ENCODE peak calls at places on chromosomes 11 and 22, in four cellular contexts. E is brain microvascular endothelial cell, D is tibial artery, K is GM12878. X is an unnamed sample. For H3K27me3, the result is how much of the 10 kb centered on the place peaks cover.

GRCh38 chr22:24685804-24686203 is 82.8 kb downstream of the GGT1 start:
- DNase-seq in K (no peak), E (no peak), D (no peak), X (no peak)

GRCh38 chr11:27471588-27472397 is 797 bp downstream of the LGR4 start:
- DNase-seq in K (no peak), D (peak), E (no peak), X (peak)

GRCh38 chr22:19038728-19039447 is 83.3 kb downstream of the DGCR2 start:
- DNase-seq in D (peak), E (no peak), K (no peak), X (no peak)

GRCh38 chr11:9745411-9746211 is 81.7 kb downstream of the SWAP70 start:
- DNase-seq in E (no peak), D (no peak), K (peak), X (peak)

GRCh38 chr22:47390026-47390970 is 627.8 kb downstream of the TBC1D22A start:
- DNase-seq in D (no peak), K (no peak), E (no peak), X (no peak)

GRCh38 chr11:17985517-17985916 is 27.3 kb downstream of the SERGEF start:
- DNase-seq in D (no peak), E (no peak), K (no peak), X (no peak)

GRCh38 chr22:19714320-19715252 is at the start of gene SEPTIN5:
- DNase-seq in E (no peak), D (no peak), K (no peak), X (no peak)

GRCh38 chr11:118927554-118928107 is 1.9 kb upstream of the BCL9L start:
- DNase-seq in K (no peak), E (no peak), D (no peak), X (no peak)

GRCh38 chr22:24512043-24512442 is 16.9 kb downstream of the UPB1 start:
- DNase-seq in E (no peak), D (no peak), K (no peak), X (no peak)

GRCh38 chr11:43738600-43739409 is 58.3 kb downstream of the HSD17B12 start:
- DNase-seq in D (no peak), E (peak), K (no peak), X (no peak)

GRCh38 chr11:8810331-8811301 is 100.4 kb upstream of the AKIP1 start:
- DNase-seq in D (peak), E (peak), K (no peak), X (peak)

GRCh38 chr11:130908770-130909625 is 7.3 kb downstream of the SNX19 start:
- DNase-seq in K (no peak), E (peak), D (no peak), X (no peak)

GRCh38 chr11:74694536-74694935 is 36.7 kb downstream of the CHRDL2 start:
- DNase-seq in K (no peak), E (no peak), D (no peak), X (no peak)

GRCh38 chr11:10911907-10912306 is 54.1 kb upstream of the ZBED5 start:
- DNase-seq in K (no peak), D (no peak), E (no peak), X (no peak)

GRCh38 chr11:27153136-27153535 is 112.5 kb downstream of the BBOX1 start:
- DNase-seq in E (no peak), D (no peak), K (no peak), X (no peak)

GRCh38 chr22:47620391-47620790 is 857.9 kb downstream of the TBC1D22A start:
- DNase-seq in D (no peak), E (no peak), K (no peak), X (no peak)

GRCh38 chr11:12330491-12331231 is 46.7 kb upstream of the PARVA start:
- DNase-seq in E (peak), D (no peak), K (no peak), X (no peak)

GRCh38 chr11:45100338-45100737 is 46.1 kb upstream of the PRDM11 start:
- DNase-seq in D (no peak), K (no peak), E (no peak), X (no peak)

GRCh38 chr22:19679476-19680099 is 34.7 kb upstream of the SEPTIN5 start:
- DNase-seq in E (no peak), K (no peak), D (no peak), X (peak)

GRCh38 chr22:44764974-44765373 is 12.6 kb downstream of the ARHGAP8 start:
- DNase-seq in E (no peak), D (no peak), K (no peak), X (no peak)

GRCh38 chr11:70675697-70676374 is 277.5 kb downstream of the CTTN start:
- DNase-seq in K (no peak), E (no peak), D (no peak), X (no peak)

GRCh38 chr22:48486163-48486957 is 1341.3 kb downstream of the BRD1 start:
- DNase-seq in K (no peak), E (no peak), D (peak), X (no peak)

GRCh38 chr11:35303596-35304392 is 115.6 kb downstream of the SLC1A2 start:
- DNase-seq in E (peak), D (peak), K (no peak), X (no peak)

GRCh38 chr11:12105471-12105870 is 4.9 kb upstream of the MICAL2 start:
- DNase-seq in D (peak), K (no peak), E (no peak), X (no peak)

GRCh38 chr11:27423125-27423524 is 49.5 kb downstream of the LGR4 start:
- DNase-seq in K (no peak), D (no peak), E (peak), X (no peak)

GRCh38 chr11:68140496-68141246 is 19.5 kb upstream of the CHKA start:
- DNase-seq in E (no peak), D (no peak), K (no peak), X (no peak)

GRCh38 chr22:48719978-48720661 is 1107.6 kb downstream of the BRD1 start:
- DNase-seq in K (no peak), E (no peak), D (peak), X (no peak)

GRCh38 chr11:841981-842369 is 354 bp downstream of the POLR2L start:
- DNase-seq in K (no peak), D (no peak), E (no peak), X (no peak)

GRCh38 chr11:46537851-46538295 is 56.0 kb downstream of the AMBRA1 start:
- DNase-seq in K (no peak), D (no peak), E (peak), X (no peak)

GRCh38 chr22:41197808-41198585 is 7.1 kb upstream of the L3MBTL2 start:
- DNase-seq in E (no peak), K (no peak), D (no peak), X (no peak)

GRCh38 chr11:13668957-13669521 is 571 bp downstream of the FAR1 start:
- DNase-seq in D (no peak), K (no peak), E (no peak), X (peak)

GRCh38 chr11:45919806-45920530 is 2.3 kb upstream of the PEX16 start:
- DNase-seq in E (no peak), D (no peak), K (no peak), X (no peak)

GRCh38 chr11:133930767-133931448 is 25.9 kb downstream of the IGSF9B start:
- DNase-seq in D (no peak), K (no peak), E (no peak), X (no peak)

GRCh38 chr11:68436985-68437926 is 23.3 kb upstream of the PPP6R3 start:
- DNase-seq in K (no peak), D (no peak), E (peak), X (no peak)

DNA sequence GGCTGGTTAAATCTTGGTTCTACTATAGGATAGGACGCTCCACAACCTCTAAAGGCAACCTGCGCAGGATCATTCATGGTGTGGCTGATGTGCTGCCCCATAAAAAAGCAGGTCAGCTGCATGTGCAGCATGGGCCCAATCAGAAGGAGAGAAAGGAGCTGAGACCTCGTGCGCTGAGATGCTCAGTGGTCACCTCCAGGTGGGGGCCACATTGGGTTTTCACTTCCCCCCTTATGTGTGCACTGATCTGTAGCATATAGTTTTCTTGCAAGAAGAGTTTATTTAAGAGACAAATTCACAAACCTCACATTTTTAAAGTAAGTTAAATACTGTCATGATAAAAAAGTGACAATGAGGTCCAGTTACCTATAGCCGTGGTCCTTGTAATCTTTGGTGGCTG is 24.3 kb downstream of the SERPIND1 start:
- DNase-seq in D (no peak), K (no peak), E (no peak), X (no peak)
- TF ChIP-seq CTCF in D (no peak), K (no peak), E (no peak), X (no peak)

DNA sequence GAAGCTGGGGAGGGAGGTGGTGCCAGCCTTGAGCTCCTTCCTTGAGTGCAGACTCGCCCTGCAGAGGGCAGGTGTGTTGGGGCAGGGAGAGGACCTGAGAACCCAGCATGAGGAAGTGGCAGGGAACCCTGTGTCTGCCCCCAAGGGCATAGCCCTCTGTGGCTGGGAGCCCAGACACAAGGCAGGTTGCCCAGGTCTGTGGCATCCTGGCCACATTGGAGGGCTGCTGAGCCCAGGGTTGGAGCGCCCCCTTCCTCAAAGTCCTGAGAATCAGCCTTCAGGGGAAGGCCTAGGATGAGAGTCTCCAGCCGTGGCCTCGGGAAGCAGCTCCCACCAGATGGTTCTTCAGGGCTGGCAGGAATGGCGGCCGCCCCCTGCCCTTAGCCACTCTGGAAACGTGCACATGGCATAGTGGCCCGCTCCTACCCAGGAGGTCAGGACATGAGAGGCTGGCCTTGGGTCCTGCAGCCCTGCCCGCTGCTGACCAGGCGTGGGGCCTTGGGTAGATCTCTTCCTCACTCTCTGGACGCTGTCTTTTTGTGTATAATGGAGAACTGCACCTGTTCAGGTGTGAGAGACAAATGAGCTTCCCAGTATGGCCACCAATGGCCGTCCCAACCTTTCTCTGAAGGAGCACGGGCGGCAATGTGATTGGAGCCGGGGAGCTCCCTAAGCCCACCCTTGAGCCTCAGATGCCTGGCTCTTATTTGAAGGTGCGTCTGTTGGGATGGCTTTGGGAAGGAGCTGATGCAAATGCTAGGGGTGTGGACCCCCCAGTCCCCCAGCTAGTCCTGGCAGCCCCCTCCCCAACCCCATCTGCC is 4.5 kb upstream of the CDC42BPG start:
- DNase-seq in E (no peak), K (no peak), D (no peak), X (no peak)
- H3K4me3 ChIP-seq in E (no peak), K (no peak), D (no peak), X (no peak)

DNA sequence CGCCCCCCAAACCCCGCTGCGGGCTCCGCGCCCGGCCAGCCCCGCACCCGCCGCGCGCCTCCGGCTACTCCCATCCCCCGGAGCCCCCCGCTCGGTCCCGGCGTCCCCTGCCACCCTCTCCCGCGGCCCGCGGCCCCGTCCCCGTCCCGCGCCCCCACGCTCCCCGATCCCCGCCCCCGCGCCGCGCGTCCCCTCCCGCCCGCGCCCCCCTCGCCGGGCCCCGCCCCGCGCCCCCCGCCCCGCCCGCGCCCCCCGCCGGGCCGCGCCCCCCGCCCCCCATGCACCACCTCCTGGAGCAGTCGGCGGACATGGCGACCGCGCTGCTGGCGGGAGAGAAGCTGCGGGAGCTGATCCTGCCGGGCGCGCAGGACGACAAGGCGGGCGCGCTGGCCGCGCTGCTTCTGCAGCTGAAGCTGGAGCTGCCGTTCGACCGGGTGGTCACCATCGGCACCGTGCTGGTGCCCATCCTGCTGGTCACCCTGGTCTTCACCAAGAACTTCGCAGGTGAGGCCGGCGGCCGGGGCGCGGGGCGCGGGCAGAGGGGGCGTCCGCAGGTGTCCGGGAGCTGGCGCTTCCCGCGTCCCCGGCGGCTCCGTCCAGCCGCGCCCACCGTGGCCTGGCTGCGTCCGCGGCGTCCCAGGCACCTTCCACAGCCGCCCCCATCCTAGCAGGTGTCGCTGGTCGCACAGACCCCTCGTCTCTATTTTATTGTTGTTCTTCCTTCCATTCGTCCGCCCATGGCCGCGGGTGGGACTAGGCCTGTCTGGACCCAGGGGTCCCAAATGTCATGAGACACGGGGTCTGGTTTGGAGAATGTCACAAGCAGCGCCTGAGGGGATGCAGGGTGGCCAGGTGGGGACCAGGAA is at the start of gene PANX2:
- DNase-seq in E (no peak), K (no peak), D (no peak), X (no peak)
- H3K27me3 ChIP-seq in E (under half), K (under half), D (under half), X (under half)

DNA sequence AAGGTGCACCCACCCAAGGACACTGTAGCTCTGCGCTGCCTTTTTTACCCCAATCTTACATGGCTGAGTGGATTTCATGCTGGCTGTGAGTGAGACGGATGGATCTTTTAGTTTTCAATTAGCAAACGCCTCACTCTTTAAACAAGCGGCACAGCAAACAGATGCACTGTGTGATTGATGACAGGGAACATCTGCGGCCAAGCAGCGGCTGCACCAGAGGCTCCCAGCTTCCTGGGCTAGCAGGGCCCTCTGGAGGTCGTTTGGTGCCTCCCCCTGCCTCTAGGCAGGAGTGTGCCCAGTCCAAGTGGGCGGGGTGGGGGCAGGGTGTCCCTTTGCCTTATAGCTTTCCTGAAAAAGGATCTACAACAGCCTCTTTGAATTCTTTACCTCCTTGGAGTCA is 2.1 kb upstream of the DRD2 start:
- DNase-seq in E (no peak), D (no peak), K (no peak), X (no peak)
- TF ChIP-seq CTCF in E (peak), D (no peak), K (no peak), X (no peak)

GRCh38 chr11:64611176-64611575 is 20.2 kb downstream of the SLC22A12 start:
- DNase-seq in D (no peak), K (no peak), E (no peak), X (no peak)
- H3K4me3 ChIP-seq in D (no peak), K (no peak), E (no peak), X (no peak)